ENCODE peak calls at places on chromosomes 5 and 9, in ten cellular contexts. K is Peyer's patch; Q is testis; D is adrenal gland; X is stomach; C is psoas muscle; N is left ventricle myocardium inferior; V is heart left ventricle; Y is CD8-positive, alpha-beta T cell; O is HCT116. S is an unnamed sample.

GRCh38 chr5:131987251-131987650 is 24.2 kb downstream of the ACSL6 start:
- DNase-seq in K (peak; percentile 18), Q (no peak), D (no peak), X (no peak), C (no peak), N (no peak), V (no peak), Y (no peak), O (no peak), S (no peak)

GRCh38 chr5:41524174-41524573 is 13.8 kb upstream of the PLCXD3 start:
- DNase-seq in K (no peak), Q (no peak), D (no peak), X (no peak), C (no peak), N (no peak), V (no peak), Y (no peak), O (no peak), S (no peak)

GRCh38 chr9:121326130-121326838 is 43.8 kb downstream of the STOM start:
- DNase-seq in K (no peak), Q (peak; percentile 80), D (peak; percentile 72), X (peak; percentile 43), C (peak; percentile 89), N (peak; percentile 89), V (peak; percentile 90), Y (no peak), O (no peak), S (peak; percentile 96)

GRCh38 chr5:176675676-176676360 is 28.5 kb downstream of the TSPAN17 start:
- DNase-seq in K (no peak), Q (no peak), D (no peak), X (no peak), C (no peak), N (no peak), V (no peak), Y (no peak), O (peak; percentile 57), S (no peak)

GRCh38 chr9:137816531-137817235 is 60.9 kb upstream of the CACNA1B start:
- DNase-seq in K (peak; percentile 40), Q (no peak), D (peak; percentile 80), X (no peak), C (no peak), N (no peak), V (no peak), Y (no peak), O (no peak), S (no peak)

GRCh38 chr5:150428106-150428876 is 15.6 kb upstream of the CD74 start:
- DNase-seq in K (peak; percentile 79), Q (peak; percentile 95), D (no peak), X (peak; percentile 82), C (peak; percentile 60), N (peak; percentile 71), V (peak; percentile 81), Y (no peak), O (no peak), S (no peak)

GRCh38 chr9:113910036-113910639 is 34.0 kb downstream of the ZNF618 start:
- DNase-seq in K (no peak), Q (no peak), D (peak; percentile 15), X (peak; percentile 85), C (no peak), N (no peak), V (no peak), Y (no peak), O (no peak), S (no peak)

GRCh38 chr9:92455217-92455616 is 27.1 kb downstream of the ASPN start:
- DNase-seq in K (no peak), Q (no peak), D (no peak), X (no peak), C (no peak), N (no peak), V (no peak), Y (no peak), O (peak; percentile 18), S (no peak)

GRCh38 chr5:66617991-66618768 is 22.0 kb downstream of the MAST4 start:
- DNase-seq in K (no peak), Q (no peak), D (no peak), X (no peak), C (no peak), N (no peak), V (no peak), Y (no peak), O (no peak), S (no peak)

GRCh38 chr9:12851331-12851730 is 76.5 kb downstream of the LURAP1L start:
- DNase-seq in K (no peak), Q (no peak), D (no peak), X (no peak), C (no peak), N (no peak), V (no peak), Y (no peak), O (no peak), S (no peak)

GRCh38 chr9:116087246-116087645 is 66.3 kb upstream of the PAPPA start:
- DNase-seq in K (no peak), Q (no peak), D (peak; percentile 27), X (peak; percentile 26), C (peak; percentile 35), N (peak; percentile 33), V (peak; percentile 72), Y (no peak), O (no peak), S (no peak)

GRCh38 chr5:152542741-152543140 is 137.7 kb upstream of the NMUR2 start:
- DNase-seq in K (no peak), Q (no peak), D (no peak), X (no peak), C (no peak), N (no peak), V (no peak), Y (no peak), O (no peak), S (no peak)

GRCh38 chr5:37668524-37669047 is 171.3 kb downstream of the GDNF start:
- DNase-seq in K (peak; percentile 51), Q (peak; percentile 25), D (peak; percentile 82), X (peak; percentile 52), C (peak; percentile 67), N (no peak), V (peak; percentile 62), Y (no peak), O (peak; percentile 86), S (peak; percentile 62)

GRCh38 chr9:20524776-20525175 is 97.5 kb downstream of the MLLT3 start:
- DNase-seq in K (no peak), Q (no peak), D (no peak), X (no peak), C (no peak), N (no peak), V (no peak), Y (no peak), O (peak; percentile 12), S (no peak)

GRCh38 chr9:1202512-1203285 is 152.5 kb downstream of the DMRT2 start:
- DNase-seq in K (no peak), Q (no peak), D (no peak), X (no peak), C (no peak), N (no peak), V (no peak), Y (no peak), O (no peak), S (no peak)

GRCh38 chr9:100549048-100549447 is 28.8 kb upstream of the CAVIN4 start:
- DNase-seq in K (no peak), Q (no peak), D (no peak), X (no peak), C (no peak), N (no peak), V (no peak), Y (no peak), O (no peak), S (no peak)

GRCh38 chr9:121447341-121447834 is 52.3 kb downstream of the GGTA1 start:
- DNase-seq in K (no peak), Q (no peak), D (no peak), X (no peak), C (no peak), N (no peak), V (no peak), Y (no peak), O (no peak), S (no peak)

GRCh38 chr5:171137768-171138540 is 171.1 kb upstream of the TLX3 start:
- DNase-seq in K (no peak), Q (no peak), D (no peak), X (no peak), C (no peak), N (no peak), V (no peak), Y (no peak), O (no peak), S (no peak)

DNA sequence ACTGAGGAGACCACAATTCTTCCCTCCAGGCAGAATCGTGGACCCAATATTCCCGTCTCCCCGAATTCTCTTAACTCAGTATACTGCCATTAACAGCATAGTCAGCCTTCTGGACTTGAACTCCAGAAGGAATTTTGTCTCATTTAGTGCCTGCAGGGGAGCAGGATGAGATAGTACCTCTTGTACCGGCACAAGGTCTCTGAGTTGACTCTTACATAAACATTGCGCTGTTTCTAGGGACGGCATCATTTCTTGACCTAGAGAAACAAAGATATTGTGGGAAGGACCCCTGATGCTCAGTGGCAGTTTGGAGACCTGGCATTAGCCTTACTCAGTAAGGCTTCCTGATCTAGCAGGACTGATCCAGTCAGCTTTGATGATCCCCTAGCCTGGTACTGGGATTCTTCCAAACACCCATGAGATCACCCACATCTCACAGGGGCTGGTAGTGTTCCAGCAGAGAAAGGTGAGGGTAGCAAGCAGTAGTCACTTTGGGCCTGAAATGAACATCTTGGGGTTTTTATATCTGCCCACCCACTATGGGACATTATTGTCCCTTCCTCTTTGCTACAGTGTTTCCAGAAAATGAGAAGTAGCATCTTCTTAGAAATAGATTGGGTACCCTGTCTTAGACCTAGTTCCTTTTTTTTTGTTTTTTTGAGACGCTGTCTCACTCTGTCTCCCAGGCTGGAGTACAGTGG is 249.0 kb upstream of the ANKRD55 start:
- DNase-seq in K (no peak), Q (no peak), D (no peak), X (no peak), C (no peak), N (no peak), V (no peak), Y (no peak), O (no peak), S (no peak)
- H3K4me3 ChIP-seq in K (peak overlapping the region; percentile 66), Q (peak overlapping the region; percentile 75), D (no peak overlapping the region), X (peak overlapping the region; percentile 72), C (peak overlapping the region; percentile 72), N (peak overlapping the region; percentile 79), V (peak overlapping the region; percentile 72), Y (peak overlapping the region; percentile 48), O (no peak overlapping the region), S (peak overlapping the region; percentile 66)

GRCh38 chr5:84290673-84291072 is 94.0 kb downstream of the EDIL3 start:
- DNase-seq in K (no peak), Q (no peak), D (no peak), X (no peak), C (no peak), N (no peak), V (no peak), Y (no peak), O (no peak), S (no peak)
- H3K4me1 ChIP-seq in K (no peaks in the 10 kb centered on the region), Q (no peaks in the 10 kb centered on the region), D (no peaks in the 10 kb centered on the region), X (no peaks in the 10 kb centered on the region), C (no peaks in the 10 kb centered on the region), N (peaks cover 14% of the 10 kb centered on the region), V (no peaks in the 10 kb centered on the region), Y (no peaks in the 10 kb centered on the region), O (peaks cover 8% of the 10 kb centered on the region), S (peaks cover 27% of the 10 kb centered on the region)

GRCh38 chr9:93680445-93681315 is 104.3 kb downstream of the PHF2 start:
- DNase-seq in K (peak; percentile 41), Q (peak; percentile 10), D (peak; percentile 13), X (peak; percentile 25), C (no peak), N (peak; percentile 13), V (peak; percentile 22), Y (no peak), O (no peak), S (peak; percentile 53)
- TF ChIP-seq CTCF in K (no peak), Q (no peak), D (no peak), X (no peak), C (no peak), N (no peak), V (no peak), Y (no peak), O (no peak), S (no peak)

GRCh38 chr9:129253820-129254381 is 75.8 kb upstream of the IER5L start:
- DNase-seq in K (peak; percentile 43), Q (peak; percentile 94), D (peak; percentile 67), X (no peak), C (peak; percentile 58), N (peak; percentile 75), V (peak; percentile 88), Y (no peak), O (no peak), S (peak; percentile 64)
- H3K4me3 ChIP-seq in K (no peak overlapping the region), Q (peak overlapping the region; percentile 4), D (no peak overlapping the region), X (no peak overlapping the region), C (peak overlapping the region; percentile 35), N (peak overlapping the region; percentile 51), V (peak overlapping the region; percentile 7), Y (no peak overlapping the region), O (no peak overlapping the region), S (peak overlapping the region; percentile 30)